ENCODE peak calls at places on chromosomes 12 and 14, in eight cellular contexts. Z is fibroblast of pulmonary artery, B is GM13977, U is prostate gland, G is adipocyte, W is neuronal stem cell, F is coronary artery, S is substantia nigra. P is an unnamed sample.

GRCh38 chr14:31560759-31561154 is 447 bp upstream of the NUBPL start:
- DNase-seq in Z (peak), B (peak), U (no peak), G (peak), W (no peak), F (no peak), S (no peak), P (no peak)

GRCh38 chr12:109625131-109625559 is 51.6 kb downstream of the MVK start:
- DNase-seq in Z (peak), B (no peak), U (no peak), G (peak), W (no peak), F (no peak), S (peak), P (peak)

GRCh38 chr12:129901256-129901655 is 2.6 kb downstream of the TMEM132D start:
- DNase-seq in Z (no peak), B (no peak), U (no peak), G (peak), W (no peak), F (no peak), S (no peak), P (no peak)

GRCh38 chr12:13099066-13099909 is 4.2 kb downstream of the GSG1 start:
- DNase-seq in Z (no peak), B (no peak), U (no peak), G (peak), W (no peak), F (no peak), S (no peak), P (no peak)

GRCh38 chr12:14773685-14774073 is 29.6 kb downstream of the WBP11 start:
- DNase-seq in Z (peak), B (no peak), U (no peak), G (no peak), W (no peak), F (peak), S (no peak), P (no peak)

GRCh38 chr12:21971344-21971743 is 30.1 kb upstream of the ABCC9 start:
- DNase-seq in Z (no peak), B (no peak), U (no peak), G (no peak), W (no peak), F (no peak), S (no peak), P (no peak)

GRCh38 chr14:85576161-85576560 is 46.2 kb downstream of the FLRT2 start:
- DNase-seq in Z (peak), B (no peak), U (no peak), G (peak), W (no peak), F (no peak), S (no peak), P (no peak)

GRCh38 chr12:19946549-19946948 is 421.8 kb upstream of the PDE3A start:
- DNase-seq in Z (peak), B (no peak), U (no peak), G (peak), W (no peak), F (no peak), S (no peak), P (peak)

GRCh38 chr14:96080571-96080970 is 41.4 kb downstream of the C14orf132 start:
- DNase-seq in Z (no peak), B (no peak), U (no peak), G (no peak), W (no peak), F (no peak), S (no peak), P (no peak)

GRCh38 chr14:89963288-89963978 is 7.7 kb downstream of the TDP1 start:
- DNase-seq in Z (no peak), B (no peak), U (no peak), G (no peak), W (no peak), F (no peak), S (no peak), P (no peak)

GRCh38 chr14:75459099-75459741 is 31.4 kb downstream of the JDP2 start:
- DNase-seq in Z (no peak), B (no peak), U (no peak), G (no peak), W (no peak), F (no peak), S (peak), P (no peak)

GRCh38 chr12:70576341-70577282 is 60.6 kb downstream of the PTPRB start:
- DNase-seq in Z (peak), B (peak), U (peak), G (peak), W (peak), F (no peak), S (peak), P (peak)

GRCh38 chr12:100110276-100110675 is 32.4 kb downstream of the BLTP3B start:
- DNase-seq in Z (no peak), B (no peak), U (no peak), G (no peak), W (no peak), F (no peak), S (no peak), P (peak)

GRCh38 chr14:103802353-103802752 is 45.0 kb downstream of the PPP1R13B start:
- DNase-seq in Z (no peak), B (no peak), U (peak), G (no peak), W (no peak), F (no peak), S (no peak), P (no peak)

GRCh38 chr12:13749380-13749779 is 232.0 kb downstream of the GRIN2B start:
- DNase-seq in Z (no peak), B (no peak), U (no peak), G (no peak), W (no peak), F (no peak), S (no peak), P (no peak)

GRCh38 chr12:5236022-5236421 is 192.3 kb downstream of the KCNA5 start:
- DNase-seq in Z (no peak), B (no peak), U (no peak), G (no peak), W (no peak), F (no peak), S (no peak), P (no peak)

GRCh38 chr12:128833418-128833817 is 9.7 kb upstream of the SLC15A4 start:
- DNase-seq in Z (no peak), B (no peak), U (no peak), G (no peak), W (no peak), F (peak), S (no peak), P (no peak)

GRCh38 chr12:25997401-25997973 is 39.0 kb downstream of the RASSF8 start:
- DNase-seq in Z (peak), B (no peak), U (no peak), G (peak), W (peak), F (no peak), S (no peak), P (peak)

P was measured in EL.